ENCODE peak calls at places on chromosome 7, in six cellular contexts. A is sciatic nerve, S is T-helper 9 cell, V is AG20443, N is amniotic stem cell, M is NCI-H748 treated with DMSO at 0.1 percent for 48 hours. Z is an unnamed sample.
A peak's percentile ranks its signal among the peaks of the same experiment; 100 is the strongest.

GRCh38 chr7:111711426-111712065 is 149.3 kb upstream of the IMMP2L start:
- DNase-seq in A (no peak), S (no peak), V (no peak), N (no peak), M (no peak), Z (no peak)

GRCh38 chr7:19773361-19773760 is at the start of gene TMEM196:
- DNase-seq in A (no peak), S (no peak), V (no peak), N (no peak), M (no peak), Z (no peak)

GRCh38 chr7:87920578-87920977 is 13.5 kb upstream of the ADAM22 start:
- DNase-seq in A (no peak), S (no peak), V (no peak), N (no peak), M (no peak), Z (no peak)

GRCh38 chr7:132345730-132346129 is 230.5 kb downstream of the PLXNA4 start:
- DNase-seq in A (no peak), S (no peak), V (no peak), N (no peak), M (no peak), Z (no peak)

GRCh38 chr7:105585850-105586500 is 4.7 kb upstream of the EFCAB10 start:
- DNase-seq in A (no peak), S (no peak), V (no peak), N (no peak), M (no peak), Z (no peak)

GRCh38 chr7:77330169-77330882 is 85.8 kb downstream of the GSAP start:
- DNase-seq in A (no peak), S (no peak), V (no peak), N (no peak), M (no peak), Z (no peak)

GRCh38 chr7:122528879-122529481 is 169.9 kb downstream of the RNF133 start:
- DNase-seq in A (no peak), S (no peak), V (peak; percentile 22), N (peak; percentile 11), M (peak; percentile 73), Z (peak; percentile 22)

GRCh38 chr7:131298608-131298992 is 29.1 kb upstream of the MKLN1 start:
- DNase-seq in A (no peak), S (no peak), V (no peak), N (no peak), M (no peak), Z (no peak)

GRCh38 chr7:158733762-158734494 is 29.3 kb upstream of the NCAPG2 start:
- DNase-seq in A (no peak), S (no peak), V (no peak), N (no peak), M (no peak), Z (no peak)

GRCh38 chr7:68925241-68925640 is 673.0 kb upstream of the AUTS2 start:
- DNase-seq in A (no peak), S (no peak), V (no peak), N (no peak), M (peak; percentile 96), Z (no peak)

GRCh38 chr7:102296179-102296438 is 9.4 kb downstream of the SH2B2 start:
- DNase-seq in A (no peak), S (no peak), V (no peak), N (no peak), M (no peak), Z (no peak)

GRCh38 chr7:92135100-92135429 is 788 bp upstream of the CYP51A1 start:
- DNase-seq in A (no peak), S (no peak), V (peak; percentile 22), N (no peak), M (peak; percentile 37), Z (no peak)

GRCh38 chr7:43362652-43363428 is 220.1 kb upstream of the STK17A start:
- DNase-seq in A (no peak), S (no peak), V (peak; percentile 66), N (no peak), M (peak; percentile 44), Z (peak; percentile 39)

GRCh38 chr7:151626422-151627115 is 106.9 kb upstream of the RHEB start:
- DNase-seq in A (no peak), S (no peak), V (no peak), N (no peak), M (no peak), Z (no peak)